ENCODE peak calls at places on chromosomes 4 and X, in five cellular contexts. One of them, this sample, is unnamed.
A peak's percentile ranks its signal among the peaks of the same experiment; 100 is the strongest.

GRCh38 chrX:113136841-113137240 is 296.2 kb upstream of the AMOT start:
- DNase-seq in thyroid gland: no peak
- DNase-seq in activated CD4-positive, CD25-positive, alpha-beta regulatory T cell treated with anti-CD3 and anti-CD28 coated beads, Interleukin-2, amount 50 U/mL, for 72 hours: no peak
- DNase-seq in adrenal gland: no peak
- DNase-seq in right lobe of liver: no peak
- DNase-seq in this sample: no peak

GRCh38 chr4:48370260-48371134 is 29.2 kb downstream of the SLAIN2 start:
- DNase-seq in activated CD4-positive, CD25-positive, alpha-beta regulatory T cell treated with anti-CD3 and anti-CD28 coated beads, Interleukin-2, amount 50 U/mL, for 72 hours: no peak
- DNase-seq in adrenal gland: no peak
- DNase-seq in thyroid gland: no peak
- DNase-seq in right lobe of liver: no peak
- DNase-seq in this sample: no peak

GRCh38 chrX:67207912-67208311 is 335.9 kb upstream of the AR start:
- DNase-seq in adrenal gland: no peak
- DNase-seq in right lobe of liver: no peak
- DNase-seq in activated CD4-positive, CD25-positive, alpha-beta regulatory T cell treated with anti-CD3 and anti-CD28 coated beads, Interleukin-2, amount 50 U/mL, for 72 hours: no peak
- DNase-seq in thyroid gland: no peak
- DNase-seq in this sample: no peak

GRCh38 chrX:136251042-136251991 is at the start of gene MAP7D3:
- DNase-seq in thyroid gland: peak; percentile 63
- DNase-seq in right lobe of liver: peak; percentile 68
- DNase-seq in activated CD4-positive, CD25-positive, alpha-beta regulatory T cell treated with anti-CD3 and anti-CD28 coated beads, Interleukin-2, amount 50 U/mL, for 72 hours: peak; percentile 71
- DNase-seq in adrenal gland: peak; percentile 67
- DNase-seq in this sample: peak; percentile 90

GRCh38 chr4:121270384-121270783 is 106.3 kb upstream of the TNIP3 start:
- DNase-seq in right lobe of liver: no peak
- DNase-seq in adrenal gland: no peak
- DNase-seq in activated CD4-positive, CD25-positive, alpha-beta regulatory T cell treated with anti-CD3 and anti-CD28 coated beads, Interleukin-2, amount 50 U/mL, for 72 hours: no peak
- DNase-seq in thyroid gland: no peak
- DNase-seq in this sample: no peak

GRCh38 chr4:1200425-1201035 is 28.1 kb upstream of the SPON2 start:
- DNase-seq in right lobe of liver: peak; percentile 48
- DNase-seq in activated CD4-positive, CD25-positive, alpha-beta regulatory T cell treated with anti-CD3 and anti-CD28 coated beads, Interleukin-2, amount 50 U/mL, for 72 hours: peak; percentile 36
- DNase-seq in thyroid gland: peak; percentile 0
- DNase-seq in adrenal gland: peak; percentile 34
- DNase-seq in this sample: no peak

GRCh38 chr4:117447925-117448324 is 362.5 kb upstream of the TRAM1L1 start:
- DNase-seq in right lobe of liver: peak; percentile 41
- DNase-seq in activated CD4-positive, CD25-positive, alpha-beta regulatory T cell treated with anti-CD3 and anti-CD28 coated beads, Interleukin-2, amount 50 U/mL, for 72 hours: no peak
- DNase-seq in adrenal gland: no peak
- DNase-seq in thyroid gland: no peak
- DNase-seq in this sample: no peak

GRCh38 chr4:47017494-47017893 is 13.9 kb upstream of the GABRB1 start:
- DNase-seq in adrenal gland: no peak
- DNase-seq in activated CD4-positive, CD25-positive, alpha-beta regulatory T cell treated with anti-CD3 and anti-CD28 coated beads, Interleukin-2, amount 50 U/mL, for 72 hours: no peak
- DNase-seq in right lobe of liver: no peak
- DNase-seq in thyroid gland: no peak
- DNase-seq in this sample: no peak

GRCh38 chr4:183783933-183784622 is 121.0 kb upstream of the STOX2 start:
- DNase-seq in right lobe of liver: no peak
- DNase-seq in activated CD4-positive, CD25-positive, alpha-beta regulatory T cell treated with anti-CD3 and anti-CD28 coated beads, Interleukin-2, amount 50 U/mL, for 72 hours: no peak
- DNase-seq in adrenal gland: peak; percentile 25
- DNase-seq in thyroid gland: peak; percentile 62
- DNase-seq in this sample: no peak